ENCODE peak calls at places on chromosomes 4 and X, in eight cellular contexts. W is brain microvascular endothelial cell, S is right lobe of liver, X is GM06990, L is sigmoid colon, Q is neural crest cell, B is endodermal cell, J is HCT116. Z is an unnamed sample.

GRCh38 chr4:648579-649292 is 23.4 kb downstream of the PDE6B start:
- DNase-seq in W (no peak), S (no peak), X (peak), L (no peak), Q (no peak), B (peak), J (no peak), Z (no peak)

GRCh38 chr4:1644906-1645657 is 39.0 kb downstream of the FAM53A start:
- DNase-seq in W (peak), S (no peak), X (no peak), L (peak), Q (peak), B (peak), J (no peak), Z (peak)

GRCh38 chrX:125846251-125846650 is 319.8 kb downstream of the DCAF12L2 start:
- DNase-seq in W (no peak), S (no peak), X (no peak), L (no peak), Q (no peak), B (no peak), J (no peak), Z (no peak)

GRCh38 chr4:58590714-58591113 is 1480.5 kb upstream of the IGFBP7 start:
- DNase-seq in W (no peak), S (no peak), X (no peak), L (no peak), Q (no peak), B (no peak), J (no peak), Z (no peak)

GRCh38 chrX:23797371-23798128 is 14.6 kb downstream of the SAT1 start:
- DNase-seq in W (no peak), S (no peak), X (no peak), L (no peak), Q (no peak), B (no peak), J (no peak), Z (no peak)

GRCh38 chr4:18022572-18023039 is 1.1 kb upstream of the LCORL start:
- DNase-seq in W (no peak), S (no peak), X (no peak), L (no peak), Q (no peak), B (no peak), J (no peak), Z (peak)

GRCh38 chrX:100685284-100685996 is 41.4 kb downstream of the SRPX2 start:
- DNase-seq in W (peak), S (peak), X (peak), L (peak), Q (peak), B (peak), J (peak), Z (peak)

GRCh38 chr4:58669783-58670182 is 1559.6 kb upstream of the IGFBP7 start:
- DNase-seq in W (no peak), S (no peak), X (no peak), L (no peak), Q (no peak), B (no peak), J (no peak), Z (no peak)

GRCh38 chr4:128338634-128339355 is 51.2 kb upstream of the PGRMC2 start:
- DNase-seq in W (peak), S (no peak), X (no peak), L (no peak), Q (no peak), B (no peak), J (no peak), Z (peak)

GRCh38 chrX:83416273-83416672 is 91.8 kb upstream of the POU3F4 start:
- DNase-seq in W (no peak), S (no peak), X (no peak), L (no peak), Q (no peak), B (no peak), J (no peak), Z (no peak)

GRCh38 chr4:40264995-40265909 is 68.4 kb downstream of the RHOH start:
- DNase-seq in W (peak), S (no peak), X (no peak), L (no peak), Q (peak), B (peak), J (no peak), Z (peak)

GRCh38 chrX:12446342-12447075 is 308.2 kb downstream of the FRMPD4 start:
- DNase-seq in W (peak), S (no peak), X (no peak), L (no peak), Q (no peak), B (no peak), J (no peak), Z (peak)

GRCh38 chrX:7586126-7586525 is 256.8 kb upstream of the VCX start:
- DNase-seq in W (peak), S (no peak), X (peak), L (no peak), Q (no peak), B (peak), J (no peak), Z (peak)

DNA sequence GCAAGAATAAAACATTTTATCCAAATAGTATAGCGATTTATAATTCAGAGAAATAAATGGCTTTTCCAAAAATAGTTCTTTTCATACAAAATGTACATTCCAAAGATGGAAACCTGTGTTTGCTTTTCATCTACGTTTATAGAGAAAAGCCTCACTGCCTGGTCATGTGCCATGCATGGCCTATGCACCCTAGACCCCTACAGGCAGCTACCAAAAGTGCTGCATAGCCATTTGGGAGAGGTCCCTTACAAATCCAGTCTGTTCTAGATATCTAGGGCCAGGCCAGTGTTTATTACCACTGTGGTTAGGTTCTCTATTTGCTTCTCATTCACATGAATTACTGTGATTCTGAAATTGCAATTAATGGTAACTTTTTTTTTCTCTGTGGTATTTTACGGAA is 17.2 kb downstream of the HMGB2 start:
- DNase-seq in W (no peak), S (no peak), X (no peak), L (no peak), Q (no peak), B (peak), J (no peak), Z (no peak)
- TF ChIP-seq CTCF in W (peak), S (no peak), X (peak), L (no peak), Q (peak), B (peak), J (no peak), Z (peak)

GRCh38 chr4:7034262-7035081 is 8.7 kb upstream of the TADA2B start:
- DNase-seq in W (peak), S (peak), X (no peak), L (no peak), Q (no peak), B (no peak), J (no peak), Z (peak)

GRCh38 chr4:7041851-7042696 is 1.1 kb upstream of the TADA2B start:
- DNase-seq in W (no peak), S (peak), X (no peak), L (peak), Q (peak), B (peak), J (no peak), Z (no peak)

GRCh38 chr4:7040760-7041159 is 2.4 kb upstream of the TADA2B start:
- DNase-seq in W (no peak), S (no peak), X (no peak), L (no peak), Q (no peak), B (no peak), J (no peak), Z (no peak)

GRCh38 chr4:7041246-7041645 is 1.9 kb upstream of the TADA2B start:
- DNase-seq in W (no peak), S (no peak), X (no peak), L (no peak), Q (no peak), B (no peak), J (no peak), Z (no peak)

DNA sequence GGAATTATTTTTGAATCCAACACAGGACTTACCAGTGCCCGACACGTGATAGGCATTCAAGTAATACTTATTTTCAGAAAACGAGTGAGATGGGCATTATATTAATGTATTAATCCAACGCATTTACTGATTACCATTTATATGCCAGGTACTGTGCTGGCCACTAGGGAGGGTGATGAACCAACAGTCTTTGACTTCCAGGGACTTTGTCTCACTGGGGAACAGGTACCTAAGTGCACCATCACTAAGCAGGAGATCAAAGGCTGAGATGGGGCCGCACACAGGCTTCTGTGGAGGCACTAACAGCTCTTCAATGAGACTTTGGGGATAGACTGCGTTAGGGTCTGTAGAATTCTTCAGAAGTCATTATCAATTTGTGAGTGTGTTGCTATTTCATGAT is 5.7 kb upstream of the TADA2B start:
- DNase-seq in W (no peak), S (no peak), X (no peak), L (no peak), Q (no peak), B (no peak), J (no peak), Z (no peak)
- TF ChIP-seq CTCF in W (peak), S (peak), X (peak), L (no peak), Q (peak), B (peak), J (no peak), Z (no peak)

GRCh38 chr4:88793473-88793872 is 95.8 kb upstream of the NAP1L5 start:
- DNase-seq in W (no peak), S (no peak), X (no peak), L (no peak), Q (no peak), B (no peak), J (no peak), Z (no peak)

GRCh38 chr4:88792268-88792781 is 94.7 kb upstream of the NAP1L5 start:
- DNase-seq in W (peak), S (no peak), X (peak), L (no peak), Q (no peak), B (no peak), J (no peak), Z (peak)

GRCh38 chr4:88794087-88794486 is 96.5 kb upstream of the NAP1L5 start:
- DNase-seq in W (no peak), S (no peak), X (no peak), L (no peak), Q (no peak), B (no peak), J (no peak), Z (no peak)

GRCh38 chr4:88792821-88793220 is 95.2 kb upstream of the NAP1L5 start:
- DNase-seq in W (peak), S (no peak), X (no peak), L (no peak), Q (no peak), B (no peak), J (no peak), Z (peak)

GRCh38 chr4:88791274-88791673 is 93.6 kb upstream of the NAP1L5 start:
- DNase-seq in W (no peak), S (no peak), X (no peak), L (no peak), Q (no peak), B (no peak), J (peak), Z (peak)
- TF ChIP-seq CTCF in W (peak), S (peak), X (peak), L (no peak), Q (no peak), B (peak), J (peak), Z (peak)

DNA sequence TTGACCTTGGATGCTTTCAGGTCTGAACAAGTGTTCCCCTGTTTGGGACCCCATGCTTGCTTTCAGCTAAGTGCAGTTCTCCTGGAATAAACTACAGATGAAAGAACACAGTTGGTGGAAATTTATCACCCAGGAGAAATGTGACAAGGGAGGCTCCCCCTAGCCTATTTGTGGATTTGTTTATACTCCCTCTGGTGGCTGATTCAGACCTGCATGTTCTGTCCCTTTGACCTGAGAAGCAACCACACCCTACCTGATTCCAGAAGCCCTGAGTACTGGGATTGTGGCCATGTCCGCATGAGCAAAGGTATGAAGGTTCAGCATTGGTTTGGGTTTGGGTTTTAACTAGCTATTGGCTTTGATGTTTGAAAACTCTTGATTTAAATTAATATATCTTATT is 440.9 kb downstream of the MID1IP1 start:
- DNase-seq in W (no peak), S (no peak), X (no peak), L (no peak), Q (no peak), B (peak), J (peak), Z (no peak)
- TF ChIP-seq CTCF in W (peak), S (peak), X (peak), L (no peak), Q (peak), B (peak), J (peak), Z (peak)

GRCh38 chrX:66760648-66761047 is 121.8 kb upstream of the EDA2R start:
- DNase-seq in W (no peak), S (no peak), X (no peak), L (no peak), Q (no peak), B (no peak), J (no peak), Z (no peak)
- TF ChIP-seq CTCF in W (no peak), S (peak), X (no peak), L (no peak), Q (peak), B (peak), J (no peak), Z (no peak)

GRCh38 chrX:40449956-40450701 is 130.6 kb upstream of the ATP6AP2 start:
- DNase-seq in W (no peak), S (no peak), X (no peak), L (no peak), Q (no peak), B (no peak), J (no peak), Z (no peak)

GRCh38 chrX:40449396-40449795 is 131.4 kb upstream of the ATP6AP2 start:
- DNase-seq in W (no peak), S (no peak), X (no peak), L (no peak), Q (no peak), B (no peak), J (no peak), Z (no peak)

GRCh38 chrX:40444798-40445496 is 135.8 kb upstream of the ATP6AP2 start:
- DNase-seq in W (no peak), S (no peak), X (no peak), L (no peak), Q (peak), B (no peak), J (no peak), Z (no peak)

GRCh38 chrX:40446927-40447326 is 133.8 kb upstream of the ATP6AP2 start:
- DNase-seq in W (no peak), S (no peak), X (no peak), L (no peak), Q (no peak), B (no peak), J (no peak), Z (no peak)

DNA sequence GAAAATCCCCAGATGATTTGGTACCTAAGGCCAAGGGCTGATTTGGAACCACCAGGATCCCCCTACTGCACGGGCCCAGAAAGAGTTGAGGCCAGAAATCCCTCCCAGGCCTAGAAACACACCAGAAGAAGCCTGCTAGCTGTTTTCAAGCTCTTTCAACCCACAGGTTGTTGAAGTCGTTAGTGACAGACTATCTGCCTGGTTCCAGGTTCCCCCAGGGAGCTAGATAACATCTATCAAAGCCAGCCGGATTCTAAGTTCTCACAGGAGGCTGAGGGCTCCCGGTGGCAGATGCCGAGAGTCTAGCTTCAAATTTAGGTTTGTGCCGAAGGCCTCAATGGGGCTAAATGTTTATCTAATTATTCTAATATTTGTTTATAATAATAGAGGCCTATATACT is 132.0 kb upstream of the ATP6AP2 start:
- DNase-seq in W (no peak), S (no peak), X (no peak), L (no peak), Q (no peak), B (no peak), J (no peak), Z (no peak)
- TF ChIP-seq CTCF in W (no peak), S (no peak), X (no peak), L (no peak), Q (no peak), B (no peak), J (no peak), Z (no peak)

DNA sequence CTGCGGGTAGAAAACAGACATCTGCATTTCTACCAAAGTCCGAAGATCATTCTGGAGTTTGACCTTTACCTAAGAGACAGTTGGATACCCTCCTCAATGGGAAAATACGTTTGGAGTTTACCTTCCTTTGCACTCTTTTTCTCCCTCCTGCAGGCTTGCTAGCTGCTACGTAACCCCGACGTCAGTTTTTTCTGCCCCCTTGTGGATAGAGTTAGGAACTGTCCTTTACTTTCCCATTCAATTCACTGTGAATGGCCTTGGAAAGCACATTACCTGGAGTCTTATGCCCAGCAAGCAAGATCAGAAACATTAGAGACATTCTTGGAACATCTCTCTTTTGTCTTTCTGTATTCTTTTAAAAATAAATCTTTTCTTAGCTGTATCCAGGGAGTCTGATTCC is 250.7 kb downstream of the NAP1L3 start:
- DNase-seq in W (no peak), S (no peak), X (no peak), L (no peak), Q (peak), B (peak), J (no peak), Z (no peak)
- TF ChIP-seq CTCF in W (peak), S (peak), X (peak), L (no peak), Q (peak), B (peak), J (no peak), Z (peak)

GRCh38 chrX:40267334-40268118 is 169.8 kb upstream of the BCOR start:
- DNase-seq in W (no peak), S (no peak), X (peak), L (peak), Q (no peak), B (no peak), J (no peak), Z (no peak)
- TF ChIP-seq CTCF in W (no peak), S (no peak), X (no peak), L (no peak), Q (no peak), B (no peak), J (no peak), Z (no peak)

GRCh38 chr4:121272526-121272925 is 108.3 kb downstream of the QRFPR start:
- DNase-seq in W (peak), S (no peak), X (peak), L (no peak), Q (no peak), B (no peak), J (no peak), Z (peak)
- TF ChIP-seq CTCF in W (no peak), S (no peak), X (no peak), L (no peak), Q (no peak), B (no peak), J (no peak), Z (no peak)

Z was measured in astrocyte of the spinal cord.